ENCODE peak calls at places on chromosome 18, in nine cellular contexts. One of them, this sample, is unnamed.

GRCh38 chr18:37322497-37323035 is 243.0 kb downstream of the CELF4 start:
- DNase-seq in cardiac muscle cell: peak; percentile 79
- DNase-seq in PC-9: no peak
- DNase-seq in foreskin fibroblast: peak; percentile 23
- DNase-seq in left lung: no peak
- DNase-seq in transverse colon: peak; percentile 17
- DNase-seq in GM12865: peak; percentile 42
- DNase-seq in tibial artery: no peak
- DNase-seq in cardiac fibroblast: peak; percentile 27
- DNase-seq in this sample: peak; percentile 34

GRCh38 chr18:39489426-39489825 is 1923.8 kb upstream of the CELF4 start:
- DNase-seq in PC-9: no peak
- DNase-seq in transverse colon: no peak
- DNase-seq in foreskin fibroblast: no peak
- DNase-seq in left lung: no peak
- DNase-seq in cardiac muscle cell: no peak
- DNase-seq in tibial artery: no peak
- DNase-seq in cardiac fibroblast: peak; percentile 9
- DNase-seq in GM12865: no peak
- DNase-seq in this sample: peak; percentile 2

GRCh38 chr18:40382191-40382590 is 1572.8 kb upstream of the PIK3C3 start:
- DNase-seq in cardiac fibroblast: no peak
- DNase-seq in transverse colon: no peak
- DNase-seq in cardiac muscle cell: no peak
- DNase-seq in PC-9: no peak
- DNase-seq in foreskin fibroblast: peak; percentile 16
- DNase-seq in GM12865: no peak
- DNase-seq in tibial artery: no peak
- DNase-seq in left lung: no peak
- DNase-seq in this sample: peak; percentile 35

GRCh38 chr18:60667016-60667415 is 294.4 kb upstream of the MC4R start:
- DNase-seq in GM12865: no peak
- DNase-seq in PC-9: no peak
- DNase-seq in transverse colon: no peak
- DNase-seq in cardiac fibroblast: no peak
- DNase-seq in tibial artery: no peak
- DNase-seq in cardiac muscle cell: no peak
- DNase-seq in foreskin fibroblast: no peak
- DNase-seq in left lung: no peak
- DNase-seq in this sample: no peak

GRCh38 chr18:37640504-37640903 is 74.9 kb upstream of the CELF4 start:
- DNase-seq in PC-9: no peak
- DNase-seq in GM12865: no peak
- DNase-seq in transverse colon: no peak
- DNase-seq in cardiac fibroblast: no peak
- DNase-seq in foreskin fibroblast: no peak
- DNase-seq in tibial artery: no peak
- DNase-seq in left lung: no peak
- DNase-seq in cardiac muscle cell: no peak
- DNase-seq in this sample: no peak

GRCh38 chr18:79637181-79637920 is 42.3 kb upstream of the CTDP1 start:
- DNase-seq in cardiac fibroblast: no peak
- DNase-seq in tibial artery: no peak
- DNase-seq in GM12865: no peak
- DNase-seq in left lung: peak; percentile 70
- DNase-seq in PC-9: no peak
- DNase-seq in transverse colon: no peak
- DNase-seq in foreskin fibroblast: no peak
- DNase-seq in cardiac muscle cell: no peak
- DNase-seq in this sample: no peak

GRCh38 chr18:55334875-55335274 is 253.1 kb downstream of the TCF4 start:
- DNase-seq in transverse colon: peak; percentile 16
- DNase-seq in PC-9: no peak
- DNase-seq in foreskin fibroblast: no peak
- DNase-seq in left lung: no peak
- DNase-seq in cardiac fibroblast: no peak
- DNase-seq in GM12865: no peak
- DNase-seq in cardiac muscle cell: no peak
- DNase-seq in tibial artery: peak; percentile 71
- DNase-seq in this sample: no peak

GRCh38 chr18:1760901-1761300 is 810.4 kb downstream of the METTL4 start:
- DNase-seq in GM12865: no peak
- DNase-seq in tibial artery: no peak
- DNase-seq in transverse colon: no peak
- DNase-seq in left lung: no peak
- DNase-seq in PC-9: no peak
- DNase-seq in foreskin fibroblast: no peak
- DNase-seq in cardiac fibroblast: no peak
- DNase-seq in cardiac muscle cell: no peak
- DNase-seq in this sample: no peak

GRCh38 chr18:24791736-24792135 is 331.3 kb downstream of the HRH4 start:
- DNase-seq in cardiac fibroblast: no peak
- DNase-seq in transverse colon: no peak
- DNase-seq in PC-9: no peak
- DNase-seq in tibial artery: no peak
- DNase-seq in GM12865: no peak
- DNase-seq in cardiac muscle cell: peak; percentile 30
- DNase-seq in foreskin fibroblast: no peak
- DNase-seq in left lung: no peak
- DNase-seq in this sample: no peak

GRCh38 chr18:50820901-50821520 is 1.2 kb upstream of the MRO start:
- DNase-seq in left lung: no peak
- DNase-seq in foreskin fibroblast: no peak
- DNase-seq in transverse colon: no peak
- DNase-seq in cardiac fibroblast: no peak
- DNase-seq in PC-9: no peak
- DNase-seq in GM12865: no peak
- DNase-seq in tibial artery: no peak
- DNase-seq in cardiac muscle cell: no peak
- DNase-seq in this sample: no peak

GRCh38 chr18:2981212-2981728 is 31.7 kb downstream of the LPIN2 start:
- DNase-seq in PC-9: peak; percentile 85
- DNase-seq in GM12865: peak; percentile 49
- DNase-seq in transverse colon: no peak
- DNase-seq in tibial artery: no peak
- DNase-seq in cardiac fibroblast: peak; percentile 94
- DNase-seq in foreskin fibroblast: peak; percentile 91
- DNase-seq in cardiac muscle cell: no peak
- DNase-seq in left lung: no peak
- DNase-seq in this sample: peak; percentile 97

GRCh38 chr18:8798996-8799395 is 93.6 kb downstream of the MTCL1 start:
- DNase-seq in left lung: no peak
- DNase-seq in foreskin fibroblast: no peak
- DNase-seq in cardiac muscle cell: no peak
- DNase-seq in transverse colon: peak; percentile 65
- DNase-seq in GM12865: no peak
- DNase-seq in PC-9: no peak
- DNase-seq in tibial artery: no peak
- DNase-seq in cardiac fibroblast: no peak
- DNase-seq in this sample: peak; percentile 8

GRCh38 chr18:14174706-14175085 is 42.5 kb upstream of the ZNF519 start:
- DNase-seq in left lung: peak; percentile 78
- DNase-seq in foreskin fibroblast: no peak
- DNase-seq in cardiac fibroblast: no peak
- DNase-seq in PC-9: no peak
- DNase-seq in cardiac muscle cell: no peak
- DNase-seq in transverse colon: no peak
- DNase-seq in tibial artery: peak; percentile 49
- DNase-seq in GM12865: no peak
- DNase-seq in this sample: no peak

GRCh38 chr18:54906636-54907180 is 52.6 kb downstream of the CCDC68 start:
- DNase-seq in cardiac muscle cell: no peak
- DNase-seq in PC-9: no peak
- DNase-seq in tibial artery: no peak
- DNase-seq in cardiac fibroblast: no peak
- DNase-seq in left lung: no peak
- DNase-seq in transverse colon: no peak
- DNase-seq in GM12865: no peak
- DNase-seq in foreskin fibroblast: no peak
- DNase-seq in this sample: peak; percentile 6

DNA sequence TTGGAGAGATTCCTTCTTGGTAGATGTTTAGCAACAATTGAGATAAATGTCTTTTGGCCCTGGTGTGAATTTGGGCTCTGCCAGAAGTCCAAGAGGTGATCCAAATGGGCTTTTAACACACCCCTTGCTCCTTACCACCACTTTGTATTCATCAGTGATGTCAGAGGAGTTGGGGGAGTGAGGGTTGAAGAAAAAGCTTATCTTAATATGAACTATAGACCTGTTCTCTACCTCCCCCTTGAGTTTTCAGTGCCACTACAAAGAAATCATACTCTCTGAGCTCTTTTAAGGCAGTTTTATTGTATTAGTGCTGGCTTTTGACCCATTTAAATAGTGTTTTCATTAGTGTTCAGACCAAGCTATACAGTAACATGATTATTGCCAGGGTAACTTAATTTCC is 229.1 kb downstream of the PHLPP1 start:
- DNase-seq in cardiac fibroblast: no peak
- DNase-seq in PC-9: no peak
- DNase-seq in transverse colon: no peak
- DNase-seq in cardiac muscle cell: peak; percentile 54
- DNase-seq in GM12865: peak; percentile 3
- DNase-seq in left lung: no peak
- DNase-seq in tibial artery: no peak
- DNase-seq in foreskin fibroblast: no peak
- DNase-seq in this sample: peak; percentile 22
- TF ChIP-seq CTCF in cardiac fibroblast: no peak
- TF ChIP-seq CTCF in PC-9: no peak
- TF ChIP-seq CTCF in transverse colon: no peak
- TF ChIP-seq CTCF in cardiac muscle cell: peak; percentile 23
- TF ChIP-seq CTCF in GM12865: no peak
- TF ChIP-seq CTCF in left lung: no peak
- TF ChIP-seq CTCF in tibial artery: no peak
- TF ChIP-seq CTCF in foreskin fibroblast: no peak
- TF ChIP-seq CTCF in this sample: peak; percentile 4

GRCh38 chr18:46755315-46756171 is 1.3 kb downstream of the ST8SIA5 start:
- DNase-seq in PC-9: peak; percentile 3
- DNase-seq in cardiac fibroblast: no peak
- DNase-seq in transverse colon: no peak
- DNase-seq in GM12865: no peak
- DNase-seq in left lung: no peak
- DNase-seq in foreskin fibroblast: no peak
- DNase-seq in tibial artery: no peak
- DNase-seq in cardiac muscle cell: no peak
- DNase-seq in this sample: no peak

GRCh38 chr18:46754661-46755292 is 2.1 kb downstream of the ST8SIA5 start:
- DNase-seq in transverse colon: no peak
- DNase-seq in left lung: peak; percentile 61
- DNase-seq in foreskin fibroblast: no peak
- DNase-seq in cardiac fibroblast: no peak
- DNase-seq in GM12865: no peak
- DNase-seq in tibial artery: no peak
- DNase-seq in PC-9: peak; percentile 15
- DNase-seq in cardiac muscle cell: peak; percentile 42
- DNase-seq in this sample: no peak

GRCh38 chr18:46754188-46754587 is 2.7 kb downstream of the ST8SIA5 start:
- DNase-seq in transverse colon: no peak
- DNase-seq in left lung: no peak
- DNase-seq in PC-9: peak; percentile 26
- DNase-seq in cardiac muscle cell: no peak
- DNase-seq in GM12865: peak; percentile 59
- DNase-seq in tibial artery: no peak
- DNase-seq in cardiac fibroblast: no peak
- DNase-seq in foreskin fibroblast: no peak
- DNase-seq in this sample: no peak

GRCh38 chr18:46756172-46756558 is 688 bp downstream of the ST8SIA5 start:
- DNase-seq in cardiac muscle cell: no peak
- DNase-seq in GM12865: no peak
- DNase-seq in transverse colon: no peak
- DNase-seq in cardiac fibroblast: no peak
- DNase-seq in tibial artery: no peak
- DNase-seq in foreskin fibroblast: no peak
- DNase-seq in PC-9: peak; percentile 18
- DNase-seq in left lung: peak; percentile 55
- DNase-seq in this sample: no peak

GRCh38 chr18:46756559-46757201 is at the start of gene ST8SIA5:
- DNase-seq in cardiac fibroblast: no peak
- DNase-seq in GM12865: peak; percentile 29
- DNase-seq in foreskin fibroblast: no peak
- DNase-seq in PC-9: peak; percentile 5
- DNase-seq in left lung: peak; percentile 76
- DNase-seq in tibial artery: no peak
- DNase-seq in cardiac muscle cell: peak; percentile 47
- DNase-seq in transverse colon: no peak
- DNase-seq in this sample: no peak
- H3K4me3 ChIP-seq in cardiac fibroblast: peak within 1 kb of the TSS; percentile 17
- H3K4me3 ChIP-seq in GM12865: peak within 1 kb of the TSS; percentile 14
- H3K4me3 ChIP-seq in foreskin fibroblast: peak within 1 kb of the TSS; percentile 40
- H3K4me3 ChIP-seq in PC-9: no peak within 1 kb of the TSS
- H3K4me3 ChIP-seq in left lung: peak within 1 kb of the TSS; percentile 16
- H3K4me3 ChIP-seq in tibial artery: peak within 1 kb of the TSS; percentile 35
- H3K4me3 ChIP-seq in cardiac muscle cell: peak within 1 kb of the TSS; percentile 45
- H3K4me3 ChIP-seq in transverse colon: peak within 1 kb of the TSS; percentile 30
- H3K4me3 ChIP-seq in this sample: peak within 1 kb of the TSS; percentile 33

DNA sequence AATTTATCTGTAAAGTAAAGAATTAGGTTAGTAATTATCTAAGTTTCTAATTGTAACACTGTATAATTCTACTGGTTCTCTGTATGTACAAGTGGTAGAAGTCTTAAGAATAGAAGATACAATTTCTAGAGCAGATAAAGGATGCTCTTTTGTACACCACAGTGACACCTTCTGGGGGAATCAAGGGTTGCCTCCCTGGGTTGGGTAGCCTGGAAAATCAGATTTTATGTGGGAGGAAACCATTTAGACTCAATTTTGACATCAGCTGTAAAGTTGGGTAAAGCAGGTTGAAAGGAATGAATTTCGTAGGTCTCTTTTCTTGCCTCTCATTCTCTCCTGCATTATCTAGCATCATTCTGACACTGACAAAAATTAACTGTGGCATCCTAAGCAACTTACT is 354.8 kb downstream of the DCC start:
- DNase-seq in foreskin fibroblast: no peak
- DNase-seq in tibial artery: no peak
- DNase-seq in cardiac muscle cell: no peak
- DNase-seq in PC-9: no peak
- DNase-seq in cardiac fibroblast: no peak
- DNase-seq in GM12865: peak; percentile 2
- DNase-seq in left lung: no peak
- DNase-seq in transverse colon: peak; percentile 10
- DNase-seq in this sample: no peak
- TF ChIP-seq CTCF in foreskin fibroblast: peak; percentile 10
- TF ChIP-seq CTCF in tibial artery: no peak
- TF ChIP-seq CTCF in cardiac muscle cell: peak; percentile 10
- TF ChIP-seq CTCF in PC-9: peak; percentile 52
- TF ChIP-seq CTCF in cardiac fibroblast: no peak
- TF ChIP-seq CTCF in GM12865: peak; percentile 28
- TF ChIP-seq CTCF in left lung: no peak
- TF ChIP-seq CTCF in transverse colon: peak; percentile 25
- TF ChIP-seq CTCF in this sample: peak; percentile 30

DNA sequence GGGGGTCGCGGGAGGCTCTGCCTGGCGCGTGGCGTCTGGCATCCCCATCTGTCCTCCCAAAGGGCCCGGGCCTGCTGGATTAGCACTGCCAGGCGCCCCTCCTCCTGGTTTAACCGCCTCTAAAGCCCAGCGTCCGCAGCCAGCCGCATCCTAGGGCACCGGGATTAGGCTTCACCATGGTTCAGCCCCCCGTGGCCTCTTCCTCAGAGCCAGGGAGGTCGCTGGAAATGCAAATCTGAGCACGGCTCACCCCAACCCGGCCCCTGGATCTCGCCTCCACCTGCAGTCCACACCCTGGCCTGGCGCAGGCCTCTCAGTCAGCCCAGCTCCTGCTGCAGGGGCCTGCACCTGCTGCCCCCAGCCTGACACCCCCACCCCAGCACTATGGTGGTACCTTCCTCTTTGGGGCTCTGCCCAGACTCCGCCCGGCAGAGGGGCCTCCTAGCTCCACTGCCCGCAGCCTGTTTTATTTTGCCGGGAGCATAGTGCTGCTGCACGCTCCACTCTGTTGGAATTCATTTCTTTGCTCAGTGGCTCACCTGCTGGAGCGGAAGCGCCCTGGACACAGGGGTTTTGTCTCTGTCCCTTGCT is 13.2 kb downstream of the PRELID3A start:
- DNase-seq in PC-9: no peak
- DNase-seq in tibial artery: no peak
- DNase-seq in transverse colon: no peak
- DNase-seq in left lung: no peak
- DNase-seq in cardiac fibroblast: no peak
- DNase-seq in foreskin fibroblast: no peak
- DNase-seq in cardiac muscle cell: peak; percentile 46
- DNase-seq in GM12865: peak; percentile 16
- DNase-seq in this sample: no peak
- H3K4me3 ChIP-seq in PC-9: no peak overlapping the region
- H3K4me3 ChIP-seq in tibial artery: peak overlapping the region; percentile 76
- H3K4me3 ChIP-seq in transverse colon: peak overlapping the region; percentile 62
- H3K4me3 ChIP-seq in left lung: peak overlapping the region; percentile 43
- H3K4me3 ChIP-seq in cardiac fibroblast: no peak overlapping the region
- H3K4me3 ChIP-seq in foreskin fibroblast: peak overlapping the region; percentile 35
- H3K4me3 ChIP-seq in cardiac muscle cell: no peak overlapping the region
- H3K4me3 ChIP-seq in GM12865: no peak overlapping the region
- H3K4me3 ChIP-seq in this sample: peak overlapping the region; percentile 9